ENCODE peak calls at places on chromosome 16, in ten cellular contexts. K is sigmoid colon; J is heart right ventricle; N is A549; D is heart left ventricle; U is right cardiac atrium; W is CD8-positive, alpha-beta memory T cell; H is ovary; R is PC-9; Y is naive thymus-derived CD4-positive, alpha-beta T cell. X is an unnamed sample.

GRCh38 chr16:49799172-49799571 is 56.7 kb downstream of the ZNF423 start:
- DNase-seq in K (no peak), J (no peak), N (no peak), D (no peak), U (no peak), W (no peak), H (no peak), R (no peak), Y (no peak), X (no peak)

GRCh38 chr16:4675864-4676786 is 17.2 kb upstream of the NUDT16L1 start:
- DNase-seq in K (no peak), J (no peak), N (no peak), D (no peak), U (peak; percentile 63), W (peak; percentile 75), H (peak; percentile 35), R (no peak), Y (peak; percentile 76), X (no peak)

GRCh38 chr16:78562650-78563049 is 463.2 kb downstream of the WWOX start:
- DNase-seq in K (no peak), J (no peak), N (no peak), D (no peak), U (no peak), W (no peak), H (no peak), R (no peak), Y (no peak), X (no peak)

GRCh38 chr16:29990033-29990432 is 5.4 kb downstream of the HIRIP3 start:
- DNase-seq in K (no peak), J (no peak), N (no peak), D (no peak), U (peak; percentile 1), W (no peak), H (no peak), R (no peak), Y (no peak), X (no peak)

GRCh38 chr16:24853830-24854229 is 8.1 kb downstream of the SLC5A11 start:
- DNase-seq in K (peak; percentile 70), J (peak; percentile 26), N (peak; percentile 68), D (no peak), U (peak; percentile 72), W (no peak), H (peak; percentile 36), R (no peak), Y (no peak), X (no peak)

GRCh38 chr16:17364319-17365210 is 106.2 kb downstream of the XYLT1 start:
- DNase-seq in K (no peak), J (no peak), N (no peak), D (no peak), U (no peak), W (peak; percentile 85), H (no peak), R (no peak), Y (no peak), X (peak; percentile 87)

GRCh38 chr16:48117217-48118105 is 38.3 kb downstream of the ABCC12 start:
- DNase-seq in K (no peak), J (peak; percentile 53), N (peak; percentile 75), D (no peak), U (peak; percentile 77), W (peak; percentile 31), H (no peak), R (peak; percentile 34), Y (peak; percentile 54), X (no peak)

GRCh38 chr16:89925596-89926079 is 2.5 kb downstream of the TUBB3 start:
- DNase-seq in K (no peak), J (no peak), N (no peak), D (no peak), U (no peak), W (no peak), H (no peak), R (no peak), Y (no peak), X (no peak)

GRCh38 chr16:28473714-28474265 is 1.7 kb upstream of the NPIPB7 start:
- DNase-seq in K (peak; percentile 13), J (no peak), N (no peak), D (no peak), U (no peak), W (no peak), H (no peak), R (no peak), Y (peak; percentile 21), X (no peak)

GRCh38 chr16:47392114-47392513 is 68.7 kb downstream of the ITFG1 start:
- DNase-seq in K (no peak), J (no peak), N (no peak), D (no peak), U (no peak), W (no peak), H (no peak), R (peak; percentile 60), Y (no peak), X (no peak)

GRCh38 chr16:22945361-22945760 is 131.4 kb downstream of the HS3ST2 start:
- DNase-seq in K (no peak), J (no peak), N (no peak), D (no peak), U (no peak), W (no peak), H (no peak), R (no peak), Y (no peak), X (no peak)

GRCh38 chr16:50602531-50603205 is 54.5 kb downstream of the NKD1 start:
- DNase-seq in K (peak; percentile 79), J (no peak), N (no peak), D (no peak), U (peak; percentile 36), W (peak; percentile 48), H (no peak), R (no peak), Y (no peak), X (peak; percentile 36)

DNA sequence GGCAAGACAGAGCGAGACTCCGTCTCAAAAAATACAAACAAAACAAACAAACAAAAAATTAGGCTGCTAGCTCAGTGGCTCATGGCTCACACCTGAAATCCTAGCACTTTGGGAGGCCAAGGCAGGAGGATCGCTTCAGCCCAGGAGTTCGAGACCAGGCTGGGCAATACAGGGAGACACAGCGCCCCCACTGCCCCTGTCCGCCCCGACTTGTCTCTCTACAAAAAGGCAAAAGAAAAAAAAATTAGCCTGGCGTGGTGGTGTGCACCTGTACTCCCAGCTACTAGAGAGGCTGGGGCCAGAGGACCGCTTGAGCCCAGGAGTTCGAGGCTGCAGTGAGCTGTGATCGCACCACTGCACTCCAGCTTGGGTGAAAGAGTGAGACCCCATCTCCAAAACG is 531 bp upstream of the CDH1 start:
- DNase-seq in K (no peak), J (no peak), N (no peak), D (no peak), U (no peak), W (no peak), H (no peak), R (no peak), Y (no peak), X (no peak)
- H3K27ac ChIP-seq in K (no peak overlapping the region), J (no peak overlapping the region), N (peak overlapping the region; percentile 94), D (no peak overlapping the region), U (no peak overlapping the region), W (no peak overlapping the region), H (no peak overlapping the region), R (no peak overlapping the region), Y (no peak overlapping the region), X (peak overlapping the region; percentile 98)

DNA sequence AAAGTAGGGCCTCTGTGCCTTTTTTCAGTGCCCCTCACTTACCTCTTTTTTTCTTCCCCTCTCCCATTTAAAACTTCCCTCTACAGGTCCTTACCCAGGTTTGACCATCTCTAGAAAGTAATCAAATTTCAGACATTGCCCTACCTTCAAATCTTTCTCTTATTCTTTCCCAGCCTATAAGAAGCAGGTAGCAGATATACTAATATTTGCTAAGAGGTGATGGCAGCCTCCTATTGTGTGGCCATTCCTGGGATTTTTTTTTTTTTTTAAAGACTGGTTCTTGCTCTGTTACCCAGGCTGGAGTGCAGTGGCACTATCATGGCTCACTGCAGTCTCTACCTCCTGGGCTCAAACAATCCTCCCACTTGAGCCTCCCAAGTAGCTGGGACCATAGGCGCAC is 111.1 kb upstream of the HAS3 start:
- DNase-seq in K (no peak), J (no peak), N (no peak), D (no peak), U (no peak), W (no peak), H (no peak), R (no peak), Y (no peak), X (no peak)
- H3K27ac ChIP-seq in K (no peak overlapping the region), J (peak overlapping the region; percentile 8), N (peak overlapping the region; percentile 92), D (no peak overlapping the region), U (no peak overlapping the region), W (no peak overlapping the region), H (no peak overlapping the region), R (peak overlapping the region; percentile 59), Y (no peak overlapping the region), X (peak overlapping the region; percentile 86)

GRCh38 chr16:54353097-54353496 is 66.5 kb upstream of the IRX3 start:
- DNase-seq in K (no peak), J (no peak), N (no peak), D (no peak), U (no peak), W (no peak), H (no peak), R (no peak), Y (no peak), X (no peak)

GRCh38 chr16:54359086-54359485 is 72.5 kb upstream of the IRX3 start:
- DNase-seq in K (no peak), J (no peak), N (no peak), D (no peak), U (no peak), W (no peak), H (no peak), R (no peak), Y (no peak), X (no peak)

GRCh38 chr16:54359555-54359954 is 73.0 kb upstream of the IRX3 start:
- DNase-seq in K (no peak), J (no peak), N (no peak), D (no peak), U (no peak), W (no peak), H (no peak), R (no peak), Y (no peak), X (no peak)

GRCh38 chr16:54355251-54355650 is 68.7 kb upstream of the IRX3 start:
- DNase-seq in K (no peak), J (no peak), N (no peak), D (no peak), U (no peak), W (no peak), H (no peak), R (peak; percentile 41), Y (no peak), X (peak; percentile 63)

GRCh38 chr16:54356391-54356790 is 69.8 kb upstream of the IRX3 start:
- DNase-seq in K (no peak), J (no peak), N (no peak), D (no peak), U (no peak), W (no peak), H (no peak), R (no peak), Y (no peak), X (no peak)
- H3K27ac ChIP-seq in K (no peak overlapping the region), J (no peak overlapping the region), N (no peak overlapping the region), D (no peak overlapping the region), U (no peak overlapping the region), W (no peak overlapping the region), H (no peak overlapping the region), R (no peak overlapping the region), Y (no peak overlapping the region), X (no peak overlapping the region)

DNA sequence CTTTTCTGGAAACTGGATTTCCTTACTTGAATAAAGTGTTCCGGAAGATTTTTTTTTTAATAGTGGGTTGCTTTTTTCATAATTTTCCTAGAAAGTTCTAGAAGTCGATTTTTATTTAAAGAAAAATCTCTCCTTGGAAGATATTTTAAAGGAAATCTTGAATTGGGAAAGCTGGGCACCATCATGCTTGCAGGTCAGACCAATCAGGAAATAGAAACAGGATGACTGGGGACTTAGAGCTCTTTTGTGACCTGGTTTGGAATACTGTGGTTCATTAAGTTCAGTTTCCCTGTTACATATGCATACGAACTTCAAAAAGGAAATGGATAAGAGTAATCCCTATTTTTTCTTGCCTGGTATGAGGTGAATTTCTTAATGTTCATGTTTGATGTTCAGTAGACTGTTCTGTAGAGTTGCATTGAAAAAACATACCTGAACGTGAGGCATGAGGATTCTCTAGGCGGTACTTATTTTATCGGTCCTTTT is 1.2 kb downstream of the NFATC3 start:
- DNase-seq in K (no peak), J (no peak), N (peak; percentile 69), D (no peak), U (no peak), W (no peak), H (no peak), R (no peak), Y (no peak), X (no peak)
- H3K27ac ChIP-seq in K (peak overlapping the region; percentile 93), J (peak overlapping the region; percentile 99), N (peak overlapping the region; percentile 94), D (peak overlapping the region; percentile 92), U (no peak overlapping the region), W (peak overlapping the region; percentile 79), H (no peak overlapping the region), R (peak overlapping the region; percentile 51), Y (peak overlapping the region; percentile 82), X (peak overlapping the region; percentile 43)

X was measured in foreskin keratinocyte.